ENCODE peak calls at places on chromosome 14, in ten cellular contexts. One of them, this sample, is unnamed.

GRCh38 chr14:34301107-34301734 is 160.8 kb downstream of the SPTSSA start:
- DNase-seq in endothelial cell of umbilical vein: peak; percentile 49
- DNase-seq in SK-N-SH: peak; percentile 49
- DNase-seq in transverse colon: no peak
- DNase-seq in GM12878: peak; percentile 7
- DNase-seq in vagina: no peak
- DNase-seq in HCT116: peak; percentile 28
- DNase-seq in H1: no peak
- DNase-seq in stomach: no peak
- DNase-seq in sigmoid colon: no peak
- DNase-seq in this sample: no peak

GRCh38 chr14:33556382-33557121 is 394.3 kb downstream of the EGLN3 start:
- DNase-seq in endothelial cell of umbilical vein: peak; percentile 37
- DNase-seq in SK-N-SH: no peak
- DNase-seq in transverse colon: no peak
- DNase-seq in GM12878: no peak
- DNase-seq in vagina: no peak
- DNase-seq in HCT116: no peak
- DNase-seq in H1: no peak
- DNase-seq in stomach: no peak
- DNase-seq in sigmoid colon: no peak
- DNase-seq in this sample: no peak

GRCh38 chr14:48398675-48399282 is 723.4 kb upstream of the MDGA2 start:
- DNase-seq in endothelial cell of umbilical vein: peak; percentile 19
- DNase-seq in SK-N-SH: peak; percentile 16
- DNase-seq in transverse colon: no peak
- DNase-seq in GM12878: no peak
- DNase-seq in vagina: no peak
- DNase-seq in HCT116: peak; percentile 33
- DNase-seq in H1: no peak
- DNase-seq in stomach: no peak
- DNase-seq in sigmoid colon: no peak
- DNase-seq in this sample: no peak

GRCh38 chr14:76698631-76699030 is 62.6 kb upstream of the VASH1 start:
- DNase-seq in endothelial cell of umbilical vein: no peak
- DNase-seq in SK-N-SH: no peak
- DNase-seq in transverse colon: no peak
- DNase-seq in GM12878: no peak
- DNase-seq in vagina: no peak
- DNase-seq in HCT116: no peak
- DNase-seq in H1: no peak
- DNase-seq in stomach: no peak
- DNase-seq in sigmoid colon: no peak
- DNase-seq in this sample: no peak

GRCh38 chr14:85125331-85125730 is 404.6 kb upstream of the FLRT2 start:
- DNase-seq in endothelial cell of umbilical vein: no peak
- DNase-seq in SK-N-SH: no peak
- DNase-seq in transverse colon: no peak
- DNase-seq in GM12878: no peak
- DNase-seq in vagina: no peak
- DNase-seq in HCT116: no peak
- DNase-seq in H1: no peak
- DNase-seq in stomach: no peak
- DNase-seq in sigmoid colon: no peak
- DNase-seq in this sample: no peak

GRCh38 chr14:103512701-103513611 is 9.7 kb downstream of the CKB start:
- DNase-seq in endothelial cell of umbilical vein: peak; percentile 28
- DNase-seq in SK-N-SH: no peak
- DNase-seq in transverse colon: peak; percentile 69
- DNase-seq in GM12878: no peak
- DNase-seq in vagina: no peak
- DNase-seq in HCT116: no peak
- DNase-seq in H1: no peak
- DNase-seq in stomach: peak; percentile 70
- DNase-seq in sigmoid colon: peak; percentile 92
- DNase-seq in this sample: peak; percentile 66

GRCh38 chr14:60310086-60310684 is 61.2 kb downstream of the PPM1A start:
- DNase-seq in endothelial cell of umbilical vein: no peak
- DNase-seq in SK-N-SH: no peak
- DNase-seq in transverse colon: no peak
- DNase-seq in GM12878: no peak
- DNase-seq in vagina: no peak
- DNase-seq in HCT116: no peak
- DNase-seq in H1: no peak
- DNase-seq in stomach: no peak
- DNase-seq in sigmoid colon: no peak
- DNase-seq in this sample: no peak

GRCh38 chr14:21999400-21999799 is 325.8 kb upstream of the OR4E1 start:
- DNase-seq in endothelial cell of umbilical vein: no peak
- DNase-seq in SK-N-SH: no peak
- DNase-seq in transverse colon: no peak
- DNase-seq in GM12878: no peak
- DNase-seq in vagina: no peak
- DNase-seq in HCT116: no peak
- DNase-seq in H1: no peak
- DNase-seq in stomach: no peak
- DNase-seq in sigmoid colon: no peak
- DNase-seq in this sample: no peak

GRCh38 chr14:80653951-80654350 is 287.6 kb downstream of the CEP128 start:
- DNase-seq in endothelial cell of umbilical vein: no peak
- DNase-seq in SK-N-SH: no peak
- DNase-seq in transverse colon: no peak
- DNase-seq in GM12878: no peak
- DNase-seq in vagina: no peak
- DNase-seq in HCT116: no peak
- DNase-seq in H1: no peak
- DNase-seq in stomach: no peak
- DNase-seq in sigmoid colon: no peak
- DNase-seq in this sample: no peak

GRCh38 chr14:75088566-75089373 is 19.3 kb downstream of the ZC2HC1C start:
- DNase-seq in endothelial cell of umbilical vein: peak; percentile 70
- DNase-seq in SK-N-SH: peak; percentile 66
- DNase-seq in transverse colon: peak; percentile 35
- DNase-seq in GM12878: no peak
- DNase-seq in vagina: no peak
- DNase-seq in HCT116: peak; percentile 26
- DNase-seq in H1: peak; percentile 67
- DNase-seq in stomach: peak; percentile 37
- DNase-seq in sigmoid colon: no peak
- DNase-seq in this sample: no peak

GRCh38 chr14:104328607-104329006 is 190.2 kb downstream of the KIF26A start:
- DNase-seq in endothelial cell of umbilical vein: no peak
- DNase-seq in SK-N-SH: no peak
- DNase-seq in transverse colon: no peak
- DNase-seq in GM12878: no peak
- DNase-seq in vagina: no peak
- DNase-seq in HCT116: no peak
- DNase-seq in H1: no peak
- DNase-seq in stomach: peak; percentile 9
- DNase-seq in sigmoid colon: no peak
- DNase-seq in this sample: no peak

GRCh38 chr14:101927859-101928258 is 36.5 kb upstream of the DYNC1H1 start:
- DNase-seq in endothelial cell of umbilical vein: no peak
- DNase-seq in SK-N-SH: peak; percentile 93
- DNase-seq in transverse colon: peak; percentile 75
- DNase-seq in GM12878: no peak
- DNase-seq in vagina: no peak
- DNase-seq in HCT116: no peak
- DNase-seq in H1: no peak
- DNase-seq in stomach: peak; percentile 53
- DNase-seq in sigmoid colon: peak; percentile 96
- DNase-seq in this sample: peak; percentile 79

GRCh38 chr14:101628471-101628966 is 67.2 kb downstream of the DIO3 start:
- DNase-seq in endothelial cell of umbilical vein: peak; percentile 59
- DNase-seq in SK-N-SH: peak; percentile 93
- DNase-seq in transverse colon: peak; percentile 76
- DNase-seq in GM12878: no peak
- DNase-seq in vagina: no peak
- DNase-seq in HCT116: peak; percentile 31
- DNase-seq in H1: peak; percentile 94
- DNase-seq in stomach: peak; percentile 72
- DNase-seq in sigmoid colon: peak; percentile 85
- DNase-seq in this sample: peak; percentile 92

GRCh38 chr14:38931969-38932652 is 170.9 kb downstream of the SEC23A start:
- DNase-seq in endothelial cell of umbilical vein: no peak
- DNase-seq in SK-N-SH: no peak
- DNase-seq in transverse colon: no peak
- DNase-seq in GM12878: no peak
- DNase-seq in vagina: no peak
- DNase-seq in HCT116: no peak
- DNase-seq in H1: no peak
- DNase-seq in stomach: no peak
- DNase-seq in sigmoid colon: no peak
- DNase-seq in this sample: no peak

DNA sequence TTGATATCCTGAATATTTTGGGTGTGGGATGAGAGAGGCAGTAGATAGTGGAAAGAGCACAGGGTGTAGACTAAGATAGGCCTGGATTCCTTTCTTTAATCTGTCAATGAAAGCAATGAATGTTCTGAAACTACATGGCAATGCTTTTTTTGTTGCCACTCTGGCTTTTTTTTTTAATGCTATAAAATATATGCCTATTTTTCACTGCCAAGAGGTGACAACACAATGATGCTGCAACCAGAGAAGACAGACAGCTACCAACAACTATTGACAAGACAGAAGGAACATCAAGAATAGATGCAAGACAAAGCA is 9.4 kb downstream of the ANG start:
- DNase-seq in endothelial cell of umbilical vein: no peak
- DNase-seq in SK-N-SH: no peak
- DNase-seq in transverse colon: no peak
- DNase-seq in GM12878: no peak
- DNase-seq in vagina: no peak
- DNase-seq in HCT116: no peak
- DNase-seq in H1: no peak
- DNase-seq in stomach: no peak
- DNase-seq in sigmoid colon: no peak
- DNase-seq in this sample: no peak
- TF ChIP-seq CTCF in endothelial cell of umbilical vein: no peak
- TF ChIP-seq CTCF in SK-N-SH: no peak
- TF ChIP-seq CTCF in transverse colon: no peak
- TF ChIP-seq CTCF in GM12878: no peak
- TF ChIP-seq CTCF in vagina: peak; percentile 2
- TF ChIP-seq CTCF in HCT116: no peak
- TF ChIP-seq CTCF in H1: no peak
- TF ChIP-seq CTCF in stomach: no peak
- TF ChIP-seq CTCF in sigmoid colon: no peak
- TF ChIP-seq CTCF in this sample: no peak

DNA sequence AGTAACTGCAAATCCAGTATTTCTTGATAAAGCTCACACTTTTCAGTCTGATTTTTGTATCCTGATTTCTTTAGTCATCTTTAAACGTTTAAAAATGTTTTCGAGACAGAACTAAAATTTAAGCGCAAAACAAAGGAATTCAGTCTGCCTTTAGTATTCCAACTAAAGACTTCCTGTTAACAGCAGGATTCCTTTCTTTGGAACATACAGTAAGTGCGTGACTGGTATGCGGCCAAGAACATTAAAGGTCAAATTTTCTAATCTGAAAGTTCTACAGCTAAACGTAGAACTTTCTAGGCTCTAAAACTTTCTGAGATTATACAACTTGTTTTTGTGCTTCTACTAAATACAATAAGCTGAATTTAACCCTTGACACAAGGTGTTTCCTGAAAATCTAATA is 9.9 kb downstream of the SAV1 start:
- DNase-seq in endothelial cell of umbilical vein: peak; percentile 86
- DNase-seq in SK-N-SH: no peak
- DNase-seq in transverse colon: no peak
- DNase-seq in GM12878: no peak
- DNase-seq in vagina: no peak
- DNase-seq in HCT116: no peak
- DNase-seq in H1: no peak
- DNase-seq in stomach: peak; percentile 43
- DNase-seq in sigmoid colon: no peak
- DNase-seq in this sample: no peak
- H3K27me3 ChIP-seq in endothelial cell of umbilical vein: no peaks in the 10 kb centered on the region
- H3K27me3 ChIP-seq in SK-N-SH: no peaks in the 10 kb centered on the region
- H3K27me3 ChIP-seq in transverse colon: no peaks in the 10 kb centered on the region
- H3K27me3 ChIP-seq in GM12878: no peaks in the 10 kb centered on the region
- H3K27me3 ChIP-seq in vagina: no peaks in the 10 kb centered on the region
- H3K27me3 ChIP-seq in HCT116: no peaks in the 10 kb centered on the region
- H3K27me3 ChIP-seq in H1: no peaks in the 10 kb centered on the region
- H3K27me3 ChIP-seq in stomach: no peaks in the 10 kb centered on the region
- H3K27me3 ChIP-seq in sigmoid colon: no peaks in the 10 kb centered on the region
- H3K27me3 ChIP-seq in this sample: no peaks in the 10 kb centered on the region

GRCh38 chr14:73731111-73731510 is 16.9 kb upstream of the PNMA1 start:
- DNase-seq in endothelial cell of umbilical vein: no peak
- DNase-seq in SK-N-SH: no peak
- DNase-seq in transverse colon: no peak
- DNase-seq in GM12878: no peak
- DNase-seq in vagina: no peak
- DNase-seq in HCT116: no peak
- DNase-seq in H1: no peak
- DNase-seq in stomach: no peak
- DNase-seq in sigmoid colon: no peak
- DNase-seq in this sample: no peak
- TF ChIP-seq POLR2AphosphoS5 in endothelial cell of umbilical vein: no peak
- TF ChIP-seq POLR2AphosphoS5 in SK-N-SH: no peak
- TF ChIP-seq POLR2AphosphoS5 in transverse colon: no peak
- TF ChIP-seq POLR2AphosphoS5 in GM12878: no peak
- TF ChIP-seq POLR2AphosphoS5 in vagina: no peak
- TF ChIP-seq POLR2AphosphoS5 in HCT116: no peak
- TF ChIP-seq POLR2AphosphoS5 in H1: no peak
- TF ChIP-seq POLR2AphosphoS5 in stomach: no peak
- TF ChIP-seq POLR2AphosphoS5 in sigmoid colon: no peak
- TF ChIP-seq POLR2AphosphoS5 in this sample: no peak

DNA sequence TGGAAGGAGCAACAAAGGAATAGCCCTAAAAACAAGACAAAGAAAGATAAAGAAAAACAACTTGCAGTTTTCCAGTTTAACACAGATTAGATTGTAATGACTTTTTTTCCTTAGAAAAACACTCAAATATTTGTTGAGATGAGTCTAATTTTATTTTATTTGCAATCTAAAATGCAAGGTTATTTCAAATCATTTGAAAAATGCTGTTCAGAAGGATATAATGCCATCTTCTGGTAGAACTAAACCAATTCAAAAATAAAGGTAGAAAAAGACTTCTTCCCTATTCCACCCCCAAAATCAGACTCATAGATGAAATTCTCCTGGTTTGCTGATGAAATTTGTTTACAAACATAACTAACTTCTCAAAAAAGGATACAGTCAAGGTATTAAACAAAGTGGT is 84.5 kb upstream of the TTC7B start:
- DNase-seq in endothelial cell of umbilical vein: peak; percentile 9
- DNase-seq in SK-N-SH: no peak
- DNase-seq in transverse colon: no peak
- DNase-seq in GM12878: no peak
- DNase-seq in vagina: no peak
- DNase-seq in HCT116: no peak
- DNase-seq in H1: no peak
- DNase-seq in stomach: no peak
- DNase-seq in sigmoid colon: no peak
- DNase-seq in this sample: no peak
- TF ChIP-seq CTCF in endothelial cell of umbilical vein: no peak
- TF ChIP-seq CTCF in SK-N-SH: peak; percentile 52
- TF ChIP-seq CTCF in transverse colon: no peak
- TF ChIP-seq CTCF in GM12878: no peak
- TF ChIP-seq CTCF in vagina: no peak
- TF ChIP-seq CTCF in HCT116: peak; percentile 13
- TF ChIP-seq CTCF in H1: no peak
- TF ChIP-seq CTCF in stomach: no peak
- TF ChIP-seq CTCF in sigmoid colon: no peak
- TF ChIP-seq CTCF in this sample: peak; percentile 6

This sample was measured in spleen.